ENCODE peak calls at places on chromosomes 6 and 20, in five cellular contexts. R is adrenal gland, T is left lung, F is cardiac muscle cell, L is stomach. H is an unnamed sample. For H3K4me1 and H3K36me3, the result is how much of the 10 kb centered on the place peaks cover.

GRCh38 chr6:157558487-157559200 is 177.7 kb downstream of the ZDHHC14 start:
- DNase-seq in R (no peak), T (no peak), F (no peak), L (no peak), H (no peak)

GRCh38 chr6:134233180-134233579 is 84.7 kb downstream of the SGK1 start:
- DNase-seq in R (no peak), T (no peak), F (no peak), L (no peak), H (no peak)

GRCh38 chr6:106510090-106510970 is 119.0 kb downstream of the RTN4IP1 start:
- DNase-seq in R (peak), T (peak), F (peak), L (peak), H (peak)

GRCh38 chr6:37170273-37171140 is 555 bp downstream of the PIM1 start:
- DNase-seq in R (peak), T (no peak), F (peak), L (peak), H (peak)

GRCh38 chr20:52985687-52986086 is 13.5 kb downstream of the TSHZ2 start:
- DNase-seq in R (no peak), T (no peak), F (no peak), L (no peak), H (no peak)

GRCh38 chr6:57190140-57190539 is 18.0 kb downstream of the BAG2 start:
- DNase-seq in R (no peak), T (no peak), F (no peak), L (no peak), H (peak)

GRCh38 chr6:157266274-157267101 is 56.8 kb downstream of the TMEM242 start:
- DNase-seq in R (no peak), T (peak), F (no peak), L (no peak), H (no peak)

GRCh38 chr6:125781307-125781868 is 9.4 kb upstream of the NCOA7 start:
- DNase-seq in R (peak), T (no peak), F (no peak), L (peak), H (no peak)

GRCh38 chr6:39224523-39225182 is 4.6 kb downstream of the KCNK5 start:
- DNase-seq in R (no peak), T (no peak), F (no peak), L (no peak), H (peak)

GRCh38 chr6:142885182-142885867 is 59.7 kb downstream of the HIVEP2 start:
- DNase-seq in R (peak), T (no peak), F (peak), L (no peak), H (peak)

GRCh38 chr20:61525781-61526431 is 273.8 kb downstream of the CDH4 start:
- DNase-seq in R (no peak), T (no peak), F (peak), L (no peak), H (no peak)

GRCh38 chr20:22791877-22792525 is 207.6 kb upstream of the FOXA2 start:
- DNase-seq in R (no peak), T (no peak), F (no peak), L (no peak), H (no peak)

GRCh38 chr20:57398231-57398821 is 7.1 kb downstream of the RBM38 start:
- DNase-seq in R (no peak), T (peak), F (no peak), L (peak), H (peak)

GRCh38 chr6:119445666-119446622 is 96.4 kb upstream of the MAN1A1 start:
- DNase-seq in R (no peak), T (no peak), F (no peak), L (no peak), H (no peak)

GRCh38 chr6:65707134-65707826 is at the start of gene EYS:
- DNase-seq in R (no peak), T (no peak), F (no peak), L (no peak), H (peak)

DNA sequence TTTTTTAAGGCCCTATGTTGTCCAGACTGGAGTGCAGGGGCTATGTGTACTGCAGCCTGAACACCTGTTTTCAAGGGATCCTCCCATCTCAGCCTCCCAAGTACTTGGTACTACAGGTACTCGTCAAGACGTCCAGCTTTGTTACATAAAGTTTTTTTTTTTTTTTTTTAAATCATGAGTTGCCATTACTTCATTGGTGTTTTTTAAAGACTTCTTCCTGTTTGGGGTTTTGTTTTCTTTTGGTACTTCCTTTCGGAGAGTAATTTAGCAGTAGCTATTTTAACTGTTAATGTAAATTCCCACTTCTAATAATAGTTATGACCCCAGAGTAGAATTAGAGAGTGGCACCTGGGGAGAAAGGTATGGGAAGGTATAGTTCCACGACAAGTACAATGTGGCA is 10.5 kb downstream of the ZNFX1 start:
- DNase-seq in R (no peak), T (no peak), F (no peak), L (no peak), H (no peak)
- H3K4me1 ChIP-seq in R (under half), T (under half), F (under half), L (under half), H (under half)

GRCh38 chr6:168472363-168472762 is 31.4 kb downstream of the SMOC2 start:
- DNase-seq in R (no peak), T (no peak), F (no peak), L (no peak), H (no peak)

GRCh38 chr6:168473197-168473596 is 32.2 kb downstream of the SMOC2 start:
- DNase-seq in R (no peak), T (no peak), F (no peak), L (no peak), H (no peak)

GRCh38 chr6:168479421-168479820 is 38.4 kb downstream of the SMOC2 start:
- DNase-seq in R (no peak), T (no peak), F (no peak), L (no peak), H (no peak)

GRCh38 chr6:168480481-168480880 is 39.5 kb downstream of the SMOC2 start:
- DNase-seq in R (no peak), T (no peak), F (no peak), L (no peak), H (no peak)

DNA sequence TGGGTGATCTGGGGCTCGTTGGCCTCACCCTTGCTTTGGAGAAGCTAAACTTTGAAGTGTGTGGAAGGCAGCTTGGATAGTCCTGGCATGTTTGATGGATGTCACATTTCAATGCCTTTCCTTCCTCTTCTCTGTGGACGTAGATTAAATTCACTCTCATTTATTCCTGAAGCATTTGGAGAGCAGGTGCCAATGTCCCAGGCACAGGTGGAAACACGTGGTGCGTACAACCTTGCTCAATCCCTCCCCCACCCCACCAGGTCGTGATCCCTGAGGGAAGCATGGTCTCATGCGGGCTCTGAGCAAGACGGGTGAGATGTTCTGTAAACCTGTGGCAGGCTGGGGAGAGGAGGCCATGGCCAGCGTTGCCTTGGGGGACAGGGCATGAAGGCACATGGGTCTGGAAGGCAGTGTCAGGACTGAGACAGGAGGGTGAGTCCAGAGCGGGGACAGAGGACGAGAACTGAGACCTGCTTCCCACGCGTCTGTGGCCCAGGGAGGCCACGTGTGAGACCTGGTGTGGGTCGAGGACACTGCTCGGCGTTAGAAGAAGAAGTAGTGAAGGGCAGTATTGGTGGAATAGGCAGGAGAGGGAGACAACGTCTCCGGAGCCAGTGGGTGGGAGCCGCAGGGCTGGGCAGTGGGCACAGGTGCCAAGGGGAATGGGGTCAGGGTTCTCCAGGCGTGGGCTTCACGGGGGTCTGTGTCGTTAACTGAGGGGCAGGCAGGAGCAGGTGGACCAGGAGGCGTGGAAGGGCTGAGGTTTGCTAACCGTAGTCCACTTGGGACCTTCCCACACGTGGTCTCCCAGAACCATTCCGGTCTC is 34.4 kb downstream of the SMOC2 start:
- DNase-seq in R (no peak), T (no peak), F (no peak), L (no peak), H (no peak)
- H3K27ac ChIP-seq in R (no peak), T (no peak), F (no peak), L (no peak), H (no peak)

GRCh38 chr20:6744171-6744570 is 23.3 kb upstream of the BMP2 start:
- DNase-seq in R (no peak), T (no peak), F (no peak), L (no peak), H (no peak)
- H3K36me3 ChIP-seq in R (under half), T (under half), F (under half), L (under half), H (under half)

GRCh38 chr20:1331801-1332453 is 3.0 kb upstream of the SDCBP2 start:
- DNase-seq in R (no peak), T (no peak), F (no peak), L (no peak), H (no peak)

GRCh38 chr20:1332749-1333300 is 3.9 kb upstream of the SDCBP2 start:
- DNase-seq in R (no peak), T (no peak), F (no peak), L (no peak), H (no peak)

GRCh38 chr20:1328680-1329330 is at the start of gene SDCBP2:
- DNase-seq in R (no peak), T (no peak), F (no peak), L (peak), H (peak)

GRCh38 chr20:1330075-1330830 is 1.3 kb upstream of the SDCBP2 start:
- DNase-seq in R (peak), T (no peak), F (no peak), L (peak), H (peak)

DNA sequence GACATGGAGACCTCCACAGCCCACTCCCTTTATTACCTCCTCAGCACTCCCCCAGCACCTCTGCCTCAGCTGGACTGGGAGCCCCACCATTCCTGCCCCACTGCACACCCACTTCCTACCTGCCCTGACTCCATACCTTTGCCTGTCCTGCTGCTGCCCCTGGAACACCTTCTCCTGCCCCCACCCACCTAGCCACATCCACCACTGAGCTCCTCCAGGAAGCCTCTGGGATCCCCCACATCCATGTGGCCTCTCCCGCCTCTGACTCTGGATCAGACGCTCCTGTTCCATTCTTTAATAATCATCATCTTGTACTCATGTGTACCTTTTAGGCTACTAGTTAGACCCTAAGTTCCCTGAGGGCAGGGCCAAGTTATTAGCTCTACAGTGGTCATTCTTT is 2.2 kb upstream of the SDCBP2 start:
- DNase-seq in R (no peak), T (no peak), F (no peak), L (no peak), H (no peak)
- H3K4me1 ChIP-seq in R (under half), T (under half), F (under half), L (under half), H (under half)

GRCh38 chr6:32370510-32370909 is 1.2 kb downstream of the TSBP1 start:
- DNase-seq in R (no peak), T (no peak), F (no peak), L (no peak), H (no peak)
- H3K27ac ChIP-seq in R (no peak), T (no peak), F (no peak), L (no peak), H (no peak)

H was measured in small intestine.